ENCODE peak calls at places on chromosomes 6 and 20, in nine cellular contexts. G is brain microvascular endothelial cell, F is SJSA1, N is erythroblast, Q is A673, V is left ventricle myocardium inferior, D is AG09319, E is LoVo, R is head of caudate nucleus. P is an unnamed sample.

GRCh38 chr6:145836170-145836569 is 21.6 kb upstream of the FBXO30 start:
- DNase-seq in D (no peak), E (no peak), Q (peak; percentile 26), N (no peak), R (no peak), F (no peak), G (peak; percentile 32), V (no peak), P (no peak)

GRCh38 chr6:163565140-163565539 is 150.6 kb downstream of the QKI start:
- DNase-seq in G (peak; percentile 60), D (no peak), R (no peak), N (no peak), E (no peak), Q (no peak), V (no peak), F (no peak), P (no peak)

GRCh38 chr6:149044394-149044965 is 273.0 kb upstream of the TAB2 start:
- DNase-seq in V (no peak), E (no peak), D (peak; percentile 19), G (no peak), F (no peak), Q (no peak), N (no peak), R (no peak), P (no peak)

GRCh38 chr6:166944666-166945256 is 11.6 kb downstream of the RNASET2 start:
- DNase-seq in D (no peak), E (no peak), R (no peak), N (no peak), V (no peak), Q (no peak), G (no peak), F (no peak), P (no peak)

GRCh38 chr6:46051962-46052361 is 36.3 kb upstream of the CLIC5 start:
- DNase-seq in E (no peak), Q (no peak), D (no peak), N (no peak), G (no peak), F (no peak), V (no peak), R (no peak), P (no peak)

GRCh38 chr6:121858310-121858709 is 422.9 kb downstream of the GJA1 start:
- DNase-seq in F (no peak), R (no peak), N (no peak), E (no peak), G (no peak), V (no peak), D (no peak), Q (no peak), P (no peak)

GRCh38 chr20:1185781-1186334 is 1.1 kb upstream of the TMEM74B start:
- DNase-seq in D (no peak), V (peak; percentile 37), F (no peak), E (peak; percentile 57), Q (peak; percentile 65), N (peak; percentile 86), G (no peak), R (peak; percentile 56), P (no peak)

GRCh38 chr20:48648482-48649051 is 179.2 kb downstream of the PREX1 start:
- DNase-seq in G (no peak), R (no peak), F (no peak), N (no peak), V (peak; percentile 59), Q (no peak), E (peak; percentile 25), D (no peak), P (no peak)

GRCh38 chr6:167796668-167797031 is 30.1 kb upstream of the AFDN start:
- DNase-seq in V (no peak), G (no peak), F (no peak), R (no peak), N (no peak), D (no peak), E (no peak), Q (no peak), P (no peak)

GRCh38 chr20:5654557-5654956 is 95.6 kb upstream of the SHLD1 start:
- DNase-seq in N (peak; percentile 40), E (peak; percentile 74), D (no peak), R (no peak), Q (no peak), V (no peak), G (peak; percentile 91), F (no peak), P (no peak)

GRCh38 chr6:170405311-170405975 is 98.9 kb downstream of the FAM120B start:
- DNase-seq in R (no peak), G (peak; percentile 98), Q (no peak), V (no peak), D (peak; percentile 76), F (peak; percentile 91), E (no peak), N (no peak), P (no peak)

GRCh38 chr6:71289039-71289801 is 609 bp downstream of the OGFRL1 start:
- DNase-seq in F (no peak), G (no peak), V (peak; percentile 33), N (peak; percentile 57), D (no peak), E (no peak), Q (peak; percentile 22), R (peak; percentile 37), P (no peak)